ENCODE peak calls at places on chromosome 13, in four cellular contexts. P is fibroblast of pulmonary artery, K is AG08395, I is ACHN. N is an unnamed sample.

GRCh38 chr13:98471895-98472294 is 105.0 kb downstream of the STK24 start:
- DNase-seq in P (no peak), K (no peak), I (no peak), N (no peak)

GRCh38 chr13:51298812-51299211 is 40.7 kb upstream of the SERPINE3 start:
- DNase-seq in P (peak), K (no peak), I (no peak), N (no peak)

GRCh38 chr13:31208554-31209122 is 8.9 kb downstream of the B3GLCT start:
- DNase-seq in P (no peak), K (no peak), I (no peak), N (no peak)

GRCh38 chr13:45306966-45307365 is 34.0 kb downstream of the TPT1 start:
- DNase-seq in P (no peak), K (no peak), I (no peak), N (no peak)

GRCh38 chr13:50691176-50691681 is 152.3 kb downstream of the DLEU7 start:
- DNase-seq in P (no peak), K (no peak), I (no peak), N (no peak)

GRCh38 chr13:95156208-95156607 is 145.0 kb downstream of the ABCC4 start:
- DNase-seq in P (peak), K (no peak), I (no peak), N (peak)

GRCh38 chr13:29362849-29363604 is 232.5 kb downstream of the SLC7A1 start:
- DNase-seq in P (peak), K (peak), I (peak), N (peak)

GRCh38 chr13:41457589-41458186 is 338 bp downstream of the RGCC start:
- DNase-seq in P (no peak), K (no peak), I (no peak), N (no peak)

GRCh38 chr13:94548382-94549240 is 47.3 kb downstream of the TGDS start:
- DNase-seq in P (peak), K (no peak), I (peak), N (peak)

GRCh38 chr13:19596960-19597361 is 35.6 kb upstream of the TPTE2 start:
- DNase-seq in P (peak), K (no peak), I (peak), N (no peak)

GRCh38 chr13:44904982-44905381 is 84.3 kb downstream of the NUFIP1 start:
- DNase-seq in P (peak), K (peak), I (no peak), N (peak)

GRCh38 chr13:67619346-67619745 is 389.2 kb upstream of the PCDH9 start:
- DNase-seq in P (no peak), K (peak), I (peak), N (no peak)

GRCh38 chr13:101490400-101491015 is 38.0 kb downstream of the ITGBL1 start:
- DNase-seq in P (no peak), K (no peak), I (no peak), N (peak)

GRCh38 chr13:45162194-45162593 is 38.7 kb downstream of the KCTD4 start:
- DNase-seq in P (peak), K (peak), I (no peak), N (no peak)

GRCh38 chr13:28679628-28680027 is 20.7 kb downstream of the POMP start:
- DNase-seq in P (peak), K (peak), I (peak), N (no peak)

GRCh38 chr13:37701972-37702371 is 103.4 kb upstream of the POSTN start:
- DNase-seq in P (peak), K (peak), I (peak), N (peak)

GRCh38 chr13:96075953-96076543 is 13.9 kb upstream of the HS6ST3 start:
- DNase-seq in P (peak), K (peak), I (peak), N (no peak)

GRCh38 chr13:89407357-89407756 is 1736.2 kb downstream of the SLITRK5 start:
- DNase-seq in P (no peak), K (no peak), I (no peak), N (no peak)

GRCh38 chr13:59755647-59756290 is 408.0 kb downstream of the DIAPH3 start:
- DNase-seq in P (no peak), K (no peak), I (no peak), N (peak)

GRCh38 chr13:111474136-111475002 is 153.9 kb downstream of the TEX29 start:
- DNase-seq in P (peak), K (peak), I (peak), N (no peak)

GRCh38 chr13:40345654-40346372 is 320.6 kb downstream of the FOXO1 start:
- DNase-seq in P (no peak), K (no peak), I (no peak), N (no peak)

GRCh38 chr13:28489536-28489935 is 5.4 kb downstream of the FLT1 start:
- DNase-seq in P (peak), K (peak), I (no peak), N (no peak)

GRCh38 chr13:51221674-51222509 is at the start of gene FAM124A:
- DNase-seq in P (no peak), K (peak), I (peak), N (no peak)

GRCh38 chr13:21033866-21034601 is 27.4 kb downstream of the LATS2 start:
- DNase-seq in P (no peak), K (peak), I (no peak), N (peak)

GRCh38 chr13:27200413-27201066 is 28.9 kb upstream of the USP12 start:
- DNase-seq in P (no peak), K (no peak), I (no peak), N (peak)

GRCh38 chr13:47463726-47464125 is 537.3 kb downstream of the SUCLA2 start:
- DNase-seq in P (peak), K (peak), I (no peak), N (no peak)

GRCh38 chr13:107284168-107284567 is 716.2 kb upstream of the ARGLU1 start:
- DNase-seq in P (peak), K (no peak), I (peak), N (no peak)

GRCh38 chr13:32657309-32657708 is 71.1 kb downstream of the PDS5B start:
- DNase-seq in P (no peak), K (no peak), I (no peak), N (no peak)

GRCh38 chr13:95588134-95588533 is 35.6 kb downstream of the CLDN10 start:
- DNase-seq in P (no peak), K (no peak), I (no peak), N (peak)

GRCh38 chr13:40496035-40496810 is 170.2 kb downstream of the FOXO1 start:
- DNase-seq in P (no peak), K (no peak), I (no peak), N (no peak)

GRCh38 chr13:27264181-27264580 is 6.4 kb upstream of the RASL11A start:
- DNase-seq in P (peak), K (peak), I (no peak), N (no peak)

GRCh38 chr13:29740961-29741360 is 109.5 kb downstream of the UBL3 start:
- DNase-seq in P (no peak), K (no peak), I (no peak), N (no peak)

GRCh38 chr13:23509781-23510543 is 60.2 kb upstream of the TNFRSF19 start:
- DNase-seq in P (peak), K (peak), I (peak), N (peak)

GRCh38 chr13:108525867-108526266 is 103.5 kb upstream of the MYO16 start:
- DNase-seq in P (no peak), K (no peak), I (no peak), N (no peak)

GRCh38 chr13:97648171-97648880 is 214.4 kb downstream of the RAP2A start:
- DNase-seq in P (peak), K (no peak), I (no peak), N (peak)